ENCODE peak calls at places on chromosome 7, in nine cellular contexts. J, Y, Q, K, G, X, I, R and A are unnamed samples.

GRCh38 chr7:818031-818699 is 14.1 kb upstream of the SUN1 start:
- DNase-seq in K (no peak), Q (peak; percentile 53), X (no peak), J (peak; percentile 36), Y (no peak), I (no peak), G (no peak), R (no peak), A (peak; percentile 21)

GRCh38 chr7:4763091-4763793 is 12.2 kb upstream of the AP5Z1 start:
- DNase-seq in X (no peak), I (no peak), R (no peak), J (no peak), G (no peak), Q (no peak), K (no peak), Y (no peak), A (no peak)

GRCh38 chr7:16914771-16915170 is 33.0 kb upstream of the AGR3 start:
- DNase-seq in X (no peak), J (no peak), K (no peak), G (no peak), Q (no peak), R (no peak), I (no peak), Y (no peak), A (no peak)

GRCh38 chr7:15463801-15464761 is 97.7 kb downstream of the AGMO start:
- DNase-seq in Q (no peak), I (no peak), K (no peak), J (no peak), Y (no peak), R (no peak), X (no peak), G (no peak), A (no peak)

GRCh38 chr7:67470256-67470751 is 473.7 kb downstream of the TYW1 start:
- DNase-seq in X (no peak), R (no peak), G (peak; percentile 41), Q (no peak), K (no peak), J (no peak), I (no peak), Y (no peak), A (no peak)

GRCh38 chr7:83452256-83452655 is 196.7 kb downstream of the SEMA3E start:
- DNase-seq in Y (no peak), R (no peak), X (no peak), I (no peak), K (no peak), Q (no peak), G (no peak), J (no peak), A (no peak)

GRCh38 chr7:57403601-57404342 is 46.2 kb upstream of the ZNF716 start:
- DNase-seq in J (no peak), Q (no peak), G (peak; percentile 17), K (no peak), X (no peak), I (peak; percentile 38), R (no peak), Y (no peak), A (peak; percentile 66)

GRCh38 chr7:69429817-69430501 is 168.3 kb upstream of the AUTS2 start:
- DNase-seq in Y (no peak), G (peak; percentile 24), K (no peak), R (no peak), Q (no peak), J (no peak), I (peak; percentile 55), X (no peak), A (no peak)

GRCh38 chr7:45652630-45653029 is 78.5 kb downstream of the ADCY1 start:
- DNase-seq in G (no peak), K (no peak), R (no peak), I (no peak), J (no peak), X (no peak), Y (no peak), Q (no peak), A (no peak)

GRCh38 chr7:351256-351655 is 61.3 kb downstream of the FOXL3 start:
- DNase-seq in Q (no peak), K (no peak), J (no peak), X (no peak), Y (peak; percentile 40), R (peak; percentile 72), G (no peak), I (no peak), A (no peak)

GRCh38 chr7:23971031-23971430 is 261.0 kb downstream of the STK31 start:
- DNase-seq in Y (no peak), X (no peak), R (no peak), K (no peak), Q (no peak), I (no peak), G (no peak), J (no peak), A (no peak)

GRCh38 chr7:128427289-128427891 is 17.6 kb upstream of the IMPDH1 start:
- DNase-seq in G (no peak), R (no peak), K (no peak), I (no peak), J (peak; percentile 36), X (peak; percentile 39), Y (no peak), Q (peak; percentile 47), A (peak; percentile 47)

GRCh38 chr7:105439174-105439893 is 50.6 kb upstream of the SRPK2 start:
- DNase-seq in J (no peak), Y (no peak), R (no peak), K (no peak), X (peak; percentile 85), G (no peak), Q (no peak), I (no peak), A (peak; percentile 81)

GRCh38 chr7:146902728-146903127 is 786.1 kb downstream of the CNTNAP2 start:
- DNase-seq in Q (no peak), R (no peak), K (no peak), X (no peak), I (no peak), G (no peak), J (no peak), Y (no peak), A (no peak)

GRCh38 chr7:137790828-137791227 is 55.9 kb downstream of the DGKI start:
- DNase-seq in Y (no peak), J (no peak), K (no peak), I (no peak), X (no peak), G (no peak), R (no peak), Q (no peak), A (no peak)

GRCh38 chr7:40162516-40162915 is 27.7 kb downstream of the SUGCT start:
- DNase-seq in J (no peak), I (no peak), X (no peak), K (no peak), Q (no peak), G (no peak), R (no peak), Y (no peak), A (no peak)

GRCh38 chr7:108012499-108013430 is 9.8 kb upstream of the LAMB1 start:
- DNase-seq in K (no peak), Y (no peak), Q (no peak), I (no peak), R (no peak), G (no peak), X (no peak), J (no peak), A (no peak)

GRCh38 chr7:94338921-94339371 is 55.7 kb upstream of the COL1A2 start:
- DNase-seq in Q (no peak), K (no peak), Y (no peak), J (no peak), R (no peak), I (no peak), G (no peak), X (peak; percentile 11), A (no peak)

GRCh38 chr7:142711196-142711595 is 38.1 kb upstream of the PRSS1 start:
- DNase-seq in X (no peak), J (no peak), G (no peak), R (no peak), I (no peak), Q (no peak), K (no peak), Y (no peak), A (no peak)

GRCh38 chr7:151249732-151250072 is 1.2 kb upstream of the SMARCD3 start:
- DNase-seq in Y (no peak), K (no peak), J (peak; percentile 48), X (no peak), I (peak; percentile 62), G (no peak), R (no peak), Q (no peak), A (peak; percentile 8)

GRCh38 chr7:122719010-122719578 is 16.4 kb upstream of the RNF148 start:
- DNase-seq in X (no peak), Y (no peak), K (no peak), I (no peak), Q (no peak), G (no peak), J (no peak), R (no peak), A (no peak)

GRCh38 chr7:20030915-20031362 is 186.2 kb downstream of the MACC1 start:
- DNase-seq in J (peak; percentile 2), K (no peak), I (no peak), Q (peak; percentile 11), Y (no peak), R (no peak), X (no peak), G (no peak), A (no peak)